ENCODE peak calls at places on chromosomes 16 and 17, in six cellular contexts. One of them, this sample, is unnamed.

GRCh38 chr16:86296263-86296662 is 214.1 kb upstream of the FOXF1 start:
- DNase-seq in endodermal cell: no peak
- DNase-seq in dorsolateral prefrontal cortex: no peak
- DNase-seq in caudate nucleus: no peak
- DNase-seq in lung: no peak
- DNase-seq in left ventricle myocardium inferior: no peak
- DNase-seq in this sample: no peak

GRCh38 chr17:49576121-49576905 is 642 bp downstream of the NXPH3 start:
- DNase-seq in left ventricle myocardium inferior: peak
- DNase-seq in dorsolateral prefrontal cortex: no peak
- DNase-seq in endodermal cell: peak
- DNase-seq in lung: no peak
- DNase-seq in caudate nucleus: peak
- DNase-seq in this sample: no peak

GRCh38 chr16:85607331-85607765 is 5.8 kb upstream of the GSE1 start:
- DNase-seq in left ventricle myocardium inferior: no peak
- DNase-seq in caudate nucleus: no peak
- DNase-seq in endodermal cell: peak
- DNase-seq in dorsolateral prefrontal cortex: no peak
- DNase-seq in lung: no peak
- DNase-seq in this sample: no peak

GRCh38 chr17:43360376-43360738 is 38.4 kb upstream of the ARL4D start:
- DNase-seq in caudate nucleus: no peak
- DNase-seq in lung: no peak
- DNase-seq in dorsolateral prefrontal cortex: no peak
- DNase-seq in endodermal cell: no peak
- DNase-seq in left ventricle myocardium inferior: no peak
- DNase-seq in this sample: no peak

GRCh38 chr16:12439443-12440232 is 364.0 kb downstream of the CPPED1 start:
- DNase-seq in left ventricle myocardium inferior: peak
- DNase-seq in endodermal cell: no peak
- DNase-seq in dorsolateral prefrontal cortex: peak
- DNase-seq in caudate nucleus: no peak
- DNase-seq in lung: no peak
- DNase-seq in this sample: no peak

GRCh38 chr17:43767053-43767712 is 8.6 kb upstream of the SOST start:
- DNase-seq in endodermal cell: no peak
- DNase-seq in caudate nucleus: no peak
- DNase-seq in left ventricle myocardium inferior: no peak
- DNase-seq in lung: no peak
- DNase-seq in dorsolateral prefrontal cortex: no peak
- DNase-seq in this sample: no peak

GRCh38 chr17:32187276-32187675 is 45.0 kb downstream of the RHOT1 start:
- DNase-seq in dorsolateral prefrontal cortex: no peak
- DNase-seq in left ventricle myocardium inferior: no peak
- DNase-seq in endodermal cell: no peak
- DNase-seq in caudate nucleus: no peak
- DNase-seq in lung: no peak
- DNase-seq in this sample: no peak

GRCh38 chr17:5526821-5527598 is 40.6 kb downstream of the MIS12 start:
- DNase-seq in left ventricle myocardium inferior: peak
- DNase-seq in caudate nucleus: peak
- DNase-seq in dorsolateral prefrontal cortex: peak
- DNase-seq in lung: no peak
- DNase-seq in endodermal cell: no peak
- DNase-seq in this sample: peak

GRCh38 chr16:67723151-67723915 is 4.2 kb upstream of the GFOD2 start:
- DNase-seq in endodermal cell: no peak
- DNase-seq in dorsolateral prefrontal cortex: no peak
- DNase-seq in left ventricle myocardium inferior: no peak
- DNase-seq in caudate nucleus: no peak
- DNase-seq in lung: no peak
- DNase-seq in this sample: no peak

GRCh38 chr17:77677210-77677609 is 281.3 kb upstream of the TNRC6C start:
- DNase-seq in dorsolateral prefrontal cortex: no peak
- DNase-seq in left ventricle myocardium inferior: peak
- DNase-seq in lung: no peak
- DNase-seq in caudate nucleus: no peak
- DNase-seq in endodermal cell: no peak
- DNase-seq in this sample: no peak

GRCh38 chr17:77677637-77678036 is 280.9 kb upstream of the TNRC6C start:
- DNase-seq in lung: no peak
- DNase-seq in left ventricle myocardium inferior: peak
- DNase-seq in caudate nucleus: no peak
- DNase-seq in endodermal cell: no peak
- DNase-seq in dorsolateral prefrontal cortex: no peak
- DNase-seq in this sample: no peak

GRCh38 chr17:77675411-77675810 is 283.1 kb upstream of the TNRC6C start:
- DNase-seq in dorsolateral prefrontal cortex: no peak
- DNase-seq in left ventricle myocardium inferior: no peak
- DNase-seq in lung: no peak
- DNase-seq in endodermal cell: no peak
- DNase-seq in caudate nucleus: no peak
- DNase-seq in this sample: no peak

GRCh38 chr17:77674358-77674757 is 284.1 kb upstream of the TNRC6C start:
- DNase-seq in lung: no peak
- DNase-seq in dorsolateral prefrontal cortex: no peak
- DNase-seq in left ventricle myocardium inferior: no peak
- DNase-seq in caudate nucleus: no peak
- DNase-seq in endodermal cell: no peak
- DNase-seq in this sample: no peak

GRCh38 chr17:77675816-77676799 is 282.4 kb upstream of the TNRC6C start:
- DNase-seq in lung: no peak
- DNase-seq in caudate nucleus: no peak
- DNase-seq in endodermal cell: no peak
- DNase-seq in dorsolateral prefrontal cortex: no peak
- DNase-seq in left ventricle myocardium inferior: no peak
- DNase-seq in this sample: no peak
- H3K27ac ChIP-seq in lung: no peak
- H3K27ac ChIP-seq in caudate nucleus: no peak
- H3K27ac ChIP-seq in endodermal cell: peak
- H3K27ac ChIP-seq in dorsolateral prefrontal cortex: no peak
- H3K27ac ChIP-seq in left ventricle myocardium inferior: peak
- H3K27ac ChIP-seq in this sample: no peak

GRCh38 chr16:70575376-70575775 is 51.8 kb downstream of the SF3B3 start:
- DNase-seq in endodermal cell: no peak
- DNase-seq in dorsolateral prefrontal cortex: no peak
- DNase-seq in caudate nucleus: no peak
- DNase-seq in left ventricle myocardium inferior: no peak
- DNase-seq in lung: no peak
- DNase-seq in this sample: no peak
- H3K27ac ChIP-seq in endodermal cell: peak
- H3K27ac ChIP-seq in dorsolateral prefrontal cortex: no peak
- H3K27ac ChIP-seq in caudate nucleus: no peak
- H3K27ac ChIP-seq in left ventricle myocardium inferior: peak
- H3K27ac ChIP-seq in lung: no peak
- H3K27ac ChIP-seq in this sample: no peak

GRCh38 chr17:17807440-17807839 is 29.3 kb downstream of the SREBF1 start:
- DNase-seq in left ventricle myocardium inferior: no peak
- DNase-seq in dorsolateral prefrontal cortex: no peak
- DNase-seq in lung: no peak
- DNase-seq in caudate nucleus: no peak
- DNase-seq in endodermal cell: no peak
- DNase-seq in this sample: no peak
- H3K27ac ChIP-seq in left ventricle myocardium inferior: peak
- H3K27ac ChIP-seq in dorsolateral prefrontal cortex: no peak
- H3K27ac ChIP-seq in lung: no peak
- H3K27ac ChIP-seq in caudate nucleus: no peak
- H3K27ac ChIP-seq in endodermal cell: no peak
- H3K27ac ChIP-seq in this sample: no peak

DNA sequence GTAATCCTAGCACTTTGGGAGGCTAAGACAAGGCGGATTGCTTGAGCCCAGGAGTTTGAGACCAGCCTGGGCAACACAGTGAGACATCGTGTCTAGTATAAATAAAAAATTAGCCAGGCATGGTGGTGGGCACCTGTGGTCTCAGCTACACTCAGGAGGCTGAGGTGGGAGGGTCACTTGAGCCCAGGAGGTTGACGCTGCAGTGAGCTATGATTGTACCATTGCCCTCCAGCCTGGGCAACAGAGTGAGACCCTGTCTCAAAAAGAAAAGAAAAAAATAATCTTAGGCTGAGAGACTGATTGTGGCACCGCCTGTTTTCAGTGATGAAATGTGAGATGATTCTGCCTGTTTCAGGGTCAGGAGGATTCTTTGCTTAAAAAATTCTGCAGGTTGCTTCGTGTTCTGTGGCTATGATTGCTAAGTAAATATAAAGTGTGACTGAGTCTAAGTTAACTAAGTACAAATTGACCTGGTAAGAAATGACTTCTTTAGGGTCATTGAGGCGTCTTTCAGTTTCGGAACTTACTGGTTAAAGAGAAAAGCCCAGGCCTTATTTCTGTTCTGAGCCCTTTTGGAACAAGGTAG is 128.3 kb downstream of the SOCS1 start:
- DNase-seq in caudate nucleus: no peak
- DNase-seq in dorsolateral prefrontal cortex: no peak
- DNase-seq in left ventricle myocardium inferior: no peak
- DNase-seq in endodermal cell: no peak
- DNase-seq in lung: no peak
- DNase-seq in this sample: no peak
- H3K27ac ChIP-seq in caudate nucleus: no peak
- H3K27ac ChIP-seq in dorsolateral prefrontal cortex: no peak
- H3K27ac ChIP-seq in left ventricle myocardium inferior: peak
- H3K27ac ChIP-seq in endodermal cell: no peak
- H3K27ac ChIP-seq in lung: no peak
- H3K27ac ChIP-seq in this sample: no peak